ENCODE peak calls at places on chromosomes 4 and X, in six cellular contexts. J is A549, N is K562, R is endothelial cell of umbilical vein, Z is HepG2, X is GM12878. L is an unnamed sample.

GRCh38 chr4:173218411-173219125 is 50.0 kb downstream of the GALNT7 start:
- DNase-seq in J (peak; percentile 26), N (peak; percentile 88), R (peak; percentile 83), Z (no peak), X (no peak), L (peak; percentile 82)

GRCh38 chr4:7554885-7555284 is 120.2 kb upstream of the PSAPL1 start:
- DNase-seq in J (no peak), N (no peak), R (no peak), Z (peak; percentile 23), X (no peak), L (no peak)

GRCh38 chrX:153818571-153819397 is 11.6 kb downstream of the PDZD4 start:
- DNase-seq in J (peak; percentile 57), N (peak; percentile 71), R (peak; percentile 23), Z (no peak), X (no peak), L (peak; percentile 57)

GRCh38 chr4:71004281-71004851 is 10.9 kb downstream of the DCK start:
- DNase-seq in J (no peak), N (no peak), R (no peak), Z (peak; percentile 7), X (no peak), L (no peak)

GRCh38 chrX:1534321-1535168 is 2.4 kb downstream of the P2RY8 start:
- DNase-seq in J (no peak), N (no peak), R (no peak), Z (no peak), X (no peak), L (peak; percentile 85)

GRCh38 chr4:8662776-8663175 is 70.2 kb downstream of the CPZ start:
- DNase-seq in J (no peak), N (no peak), R (no peak), Z (no peak), X (no peak), L (no peak)

GRCh38 chr4:107283587-107284559 is 247.8 kb upstream of the DKK2 start:
- DNase-seq in J (no peak), N (no peak), R (peak; percentile 47), Z (no peak), X (no peak), L (no peak)

GRCh38 chr4:164623099-164623498 is 130.8 kb upstream of the SMIM31 start:
- DNase-seq in J (no peak), N (no peak), R (no peak), Z (no peak), X (no peak), L (no peak)

GRCh38 chr4:51963871-51964513 is 56.2 kb downstream of the LRRC66 start:
- DNase-seq in J (no peak), N (no peak), R (no peak), Z (no peak), X (no peak), L (no peak)

GRCh38 chrX:107374116-107374515 is 75.3 kb upstream of the FRMPD3 start:
- DNase-seq in J (no peak), N (no peak), R (no peak), Z (no peak), X (no peak), L (no peak)
- TF ChIP-seq MYC in J (no peak), N (no peak), R (no peak), Z (no peak), X (no peak), L (no peak)

GRCh38 chr4:101292901-101293300 is 54.4 kb downstream of the PPP3CA start:
- DNase-seq in J (no peak), N (no peak), R (no peak), Z (no peak), X (no peak), L (no peak)
- TF ChIP-seq MAX in J (no peak), N (no peak), R (no peak), Z (no peak), X (no peak), L (no peak)

DNA sequence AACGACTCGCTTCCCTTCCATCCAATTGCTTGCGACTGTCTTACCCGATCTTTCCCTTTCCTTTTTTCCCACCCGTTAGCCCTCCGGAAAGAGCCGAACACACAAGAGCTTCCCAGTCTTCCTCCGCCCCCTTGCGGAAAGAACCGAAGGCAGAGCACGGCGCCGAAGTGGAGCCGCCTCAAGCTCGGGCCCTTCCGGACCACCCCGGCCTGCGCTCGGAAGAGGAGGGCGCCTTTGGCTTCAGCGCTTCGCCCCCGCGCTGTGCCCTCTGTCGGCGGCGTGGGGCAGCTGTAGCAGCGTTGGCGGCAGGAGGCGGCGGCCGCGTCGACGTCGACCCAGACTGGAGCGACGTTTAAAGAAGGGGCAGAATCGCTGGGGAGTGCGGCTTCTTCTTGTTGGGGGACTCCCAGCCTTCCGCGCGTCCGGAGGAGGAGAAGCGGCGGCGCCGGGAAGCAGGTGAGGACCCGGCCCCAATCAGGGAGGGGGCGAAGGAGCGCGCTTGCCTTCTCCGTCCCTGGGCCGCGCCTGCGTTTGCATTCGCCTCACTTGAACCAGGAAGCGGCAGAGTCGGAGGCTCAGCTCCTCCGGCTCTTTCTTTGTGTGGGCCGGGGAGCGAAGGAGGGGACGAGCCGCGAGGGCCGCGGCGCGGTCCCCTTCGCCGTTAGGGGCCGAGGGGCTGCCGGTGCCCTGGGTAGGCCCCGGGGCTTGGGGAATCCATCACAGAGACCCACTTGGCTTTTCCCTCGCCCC is at the start of gene ZBTB33:
- DNase-seq in J (peak; percentile 77), N (peak; percentile 96), R (peak; percentile 96), Z (peak; percentile 86), X (peak; percentile 60), L (peak; percentile 96)
- TF ChIP-seq POLR2A in J (peak; percentile 62), N (peak; percentile 74), R (no peak), Z (no peak), X (peak; percentile 75), L (no peak)

GRCh38 chr4:15706646-15707362 is 3.9 kb downstream of the BST1 start:
- DNase-seq in J (no peak), N (no peak), R (no peak), Z (no peak), X (no peak), L (no peak)

GRCh38 chr4:15703439-15703838 is 574 bp downstream of the BST1 start:
- DNase-seq in J (no peak), N (no peak), R (no peak), Z (no peak), X (no peak), L (no peak)

GRCh38 chr4:15707363-15707715 is 4.5 kb downstream of the BST1 start:
- DNase-seq in J (no peak), N (no peak), R (no peak), Z (no peak), X (no peak), L (no peak)

GRCh38 chr4:15704145-15704544 is 1.3 kb downstream of the BST1 start:
- DNase-seq in J (no peak), N (no peak), R (no peak), Z (no peak), X (no peak), L (no peak)

DNA sequence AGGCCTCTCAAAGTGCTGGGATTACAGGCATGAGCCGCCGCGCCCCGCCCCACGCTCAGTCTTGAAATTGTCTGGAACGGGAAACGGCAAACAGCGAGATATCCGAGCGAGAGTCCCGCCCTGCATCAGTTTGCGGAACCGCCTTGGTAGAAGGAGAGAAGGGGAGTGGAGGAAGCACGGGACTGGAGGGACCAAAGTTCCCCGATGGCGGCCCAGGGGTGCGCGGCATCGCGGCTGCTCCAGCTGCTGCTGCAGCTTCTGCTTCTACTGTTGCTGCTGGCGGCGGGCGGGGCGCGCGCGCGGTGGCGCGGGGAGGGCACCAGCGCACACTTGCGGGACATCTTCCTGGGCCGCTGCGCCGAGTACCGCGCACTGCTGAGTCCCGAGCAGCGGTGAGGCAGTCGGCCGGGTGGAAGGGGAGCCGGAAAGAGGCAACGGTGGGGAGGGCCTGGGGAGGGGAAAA is at the start of gene BST1:
- DNase-seq in J (peak; percentile 25), N (no peak), R (peak; percentile 52), Z (no peak), X (no peak), L (peak; percentile 85)
- TF ChIP-seq MYC in J (no peak), N (no peak), R (no peak), Z (no peak), X (no peak), L (no peak)

GRCh38 chrX:132058050-132058449 is 34.9 kb downstream of the STK26 start:
- DNase-seq in J (no peak), N (no peak), R (no peak), Z (no peak), X (no peak), L (no peak)

GRCh38 chrX:132063862-132064261 is 40.8 kb downstream of the STK26 start:
- DNase-seq in J (no peak), N (no peak), R (no peak), Z (no peak), X (no peak), L (no peak)

GRCh38 chrX:132058975-132059374 is 35.9 kb downstream of the STK26 start:
- DNase-seq in J (no peak), N (no peak), R (no peak), Z (no peak), X (no peak), L (no peak)

DNA sequence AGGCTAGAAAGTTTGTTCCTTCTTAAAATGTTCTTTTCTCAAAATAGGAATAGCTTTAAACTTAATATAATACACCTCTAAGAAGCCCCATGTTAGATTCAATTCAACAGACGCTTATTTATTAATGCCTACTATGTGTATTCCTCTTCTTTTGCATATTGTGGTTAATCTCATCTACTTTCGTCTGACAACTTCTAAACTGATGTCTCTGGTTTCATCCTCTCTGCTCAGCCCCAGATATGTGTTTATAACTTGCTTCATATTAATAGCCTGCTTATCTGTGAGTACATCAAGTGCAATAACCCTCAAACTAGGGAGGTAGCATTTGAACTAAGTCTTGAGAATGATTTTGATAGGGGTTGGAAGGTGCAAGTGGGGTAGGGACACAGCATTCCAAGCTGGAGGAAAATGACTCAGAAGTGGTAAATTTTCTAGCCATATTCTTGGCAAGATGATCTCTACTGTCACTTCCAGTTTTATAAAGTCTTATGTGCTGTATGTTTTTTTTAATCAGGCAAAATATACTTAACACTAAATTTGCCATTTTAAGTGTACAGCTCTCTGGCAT is 37.0 kb downstream of the STK26 start:
- DNase-seq in J (no peak), N (no peak), R (no peak), Z (no peak), X (no peak), L (no peak)
- TF ChIP-seq MAX in J (no peak), N (no peak), R (no peak), Z (no peak), X (no peak), L (no peak)

L was measured in NB4.